ENCODE peak calls at places on chromosomes 4 and X, in eight cellular contexts. One of them, this sample, is unnamed.

GRCh38 chrX:118271770-118272169 is 74.1 kb upstream of the WDR44 start:
- DNase-seq in aorta: no peak
- DNase-seq in mucosa of descending colon: no peak
- DNase-seq in endothelial cell of umbilical vein: peak
- DNase-seq in upper lobe of left lung: no peak
- DNase-seq in cardiac muscle cell: peak
- DNase-seq in astrocyte of the spinal cord: no peak
- DNase-seq in CD4-positive, alpha-beta memory T cell: no peak
- DNase-seq in this sample: no peak

GRCh38 chr4:76430519-76431388 is 4.3 kb upstream of the SHROOM3 start:
- DNase-seq in aorta: no peak
- DNase-seq in mucosa of descending colon: no peak
- DNase-seq in endothelial cell of umbilical vein: peak
- DNase-seq in upper lobe of left lung: no peak
- DNase-seq in cardiac muscle cell: peak
- DNase-seq in astrocyte of the spinal cord: peak
- DNase-seq in CD4-positive, alpha-beta memory T cell: peak
- DNase-seq in this sample: peak

GRCh38 chr4:176788971-176789370 is 3.8 kb downstream of the VEGFC start:
- DNase-seq in aorta: no peak
- DNase-seq in mucosa of descending colon: no peak
- DNase-seq in endothelial cell of umbilical vein: no peak
- DNase-seq in upper lobe of left lung: no peak
- DNase-seq in cardiac muscle cell: no peak
- DNase-seq in astrocyte of the spinal cord: no peak
- DNase-seq in CD4-positive, alpha-beta memory T cell: no peak
- DNase-seq in this sample: no peak

GRCh38 chr4:104549736-104550135 is 55.0 kb upstream of the CXXC4 start:
- DNase-seq in aorta: no peak
- DNase-seq in mucosa of descending colon: no peak
- DNase-seq in endothelial cell of umbilical vein: no peak
- DNase-seq in upper lobe of left lung: no peak
- DNase-seq in cardiac muscle cell: no peak
- DNase-seq in astrocyte of the spinal cord: no peak
- DNase-seq in CD4-positive, alpha-beta memory T cell: no peak
- DNase-seq in this sample: no peak

GRCh38 chr4:175422331-175422730 is 389.7 kb downstream of the GPM6A start:
- DNase-seq in aorta: no peak
- DNase-seq in mucosa of descending colon: no peak
- DNase-seq in endothelial cell of umbilical vein: no peak
- DNase-seq in upper lobe of left lung: no peak
- DNase-seq in cardiac muscle cell: no peak
- DNase-seq in astrocyte of the spinal cord: peak
- DNase-seq in CD4-positive, alpha-beta memory T cell: no peak
- DNase-seq in this sample: no peak

GRCh38 chrX:55007633-55008032 is 7.5 kb downstream of the APEX2 start:
- DNase-seq in aorta: peak
- DNase-seq in mucosa of descending colon: peak
- DNase-seq in endothelial cell of umbilical vein: peak
- DNase-seq in upper lobe of left lung: no peak
- DNase-seq in cardiac muscle cell: peak
- DNase-seq in astrocyte of the spinal cord: peak
- DNase-seq in CD4-positive, alpha-beta memory T cell: no peak
- DNase-seq in this sample: peak

GRCh38 chr4:189237340-189237739 is 703.3 kb upstream of the FRG1 start:
- DNase-seq in aorta: no peak
- DNase-seq in mucosa of descending colon: no peak
- DNase-seq in endothelial cell of umbilical vein: no peak
- DNase-seq in upper lobe of left lung: peak
- DNase-seq in cardiac muscle cell: no peak
- DNase-seq in astrocyte of the spinal cord: no peak
- DNase-seq in CD4-positive, alpha-beta memory T cell: no peak
- DNase-seq in this sample: no peak

GRCh38 chr4:73978886-73979285 is 2.9 kb downstream of the PF4 start:
- DNase-seq in aorta: no peak
- DNase-seq in mucosa of descending colon: no peak
- DNase-seq in endothelial cell of umbilical vein: no peak
- DNase-seq in upper lobe of left lung: no peak
- DNase-seq in cardiac muscle cell: peak
- DNase-seq in astrocyte of the spinal cord: peak
- DNase-seq in CD4-positive, alpha-beta memory T cell: no peak
- DNase-seq in this sample: peak

GRCh38 chrX:153632612-153632980 is 14.4 kb upstream of the DUSP9 start:
- DNase-seq in aorta: no peak
- DNase-seq in mucosa of descending colon: no peak
- DNase-seq in endothelial cell of umbilical vein: no peak
- DNase-seq in upper lobe of left lung: no peak
- DNase-seq in cardiac muscle cell: no peak
- DNase-seq in astrocyte of the spinal cord: no peak
- DNase-seq in CD4-positive, alpha-beta memory T cell: no peak
- DNase-seq in this sample: no peak

GRCh38 chr4:40552536-40552935 is 77.1 kb downstream of the RBM47 start:
- DNase-seq in aorta: no peak
- DNase-seq in mucosa of descending colon: no peak
- DNase-seq in endothelial cell of umbilical vein: no peak
- DNase-seq in upper lobe of left lung: no peak
- DNase-seq in cardiac muscle cell: peak
- DNase-seq in astrocyte of the spinal cord: peak
- DNase-seq in CD4-positive, alpha-beta memory T cell: no peak
- DNase-seq in this sample: no peak

GRCh38 chrX:65451663-65452062 is 82.9 kb downstream of the LAS1L start:
- DNase-seq in aorta: no peak
- DNase-seq in mucosa of descending colon: no peak
- DNase-seq in endothelial cell of umbilical vein: peak
- DNase-seq in upper lobe of left lung: no peak
- DNase-seq in cardiac muscle cell: peak
- DNase-seq in astrocyte of the spinal cord: peak
- DNase-seq in CD4-positive, alpha-beta memory T cell: peak
- DNase-seq in this sample: peak

GRCh38 chr4:121408-122084 is 2.8 kb upstream of the ZNF718 start:
- DNase-seq in aorta: no peak
- DNase-seq in mucosa of descending colon: no peak
- DNase-seq in endothelial cell of umbilical vein: no peak
- DNase-seq in upper lobe of left lung: no peak
- DNase-seq in cardiac muscle cell: no peak
- DNase-seq in astrocyte of the spinal cord: no peak
- DNase-seq in CD4-positive, alpha-beta memory T cell: peak
- DNase-seq in this sample: no peak

GRCh38 chr4:77586953-77587383 is 18.7 kb upstream of the CXCL13 start:
- DNase-seq in aorta: no peak
- DNase-seq in mucosa of descending colon: no peak
- DNase-seq in endothelial cell of umbilical vein: no peak
- DNase-seq in upper lobe of left lung: no peak
- DNase-seq in cardiac muscle cell: peak
- DNase-seq in astrocyte of the spinal cord: no peak
- DNase-seq in CD4-positive, alpha-beta memory T cell: peak
- DNase-seq in this sample: no peak

GRCh38 chr4:107050525-107051135 is 14.5 kb upstream of the DKK2 start:
- DNase-seq in aorta: no peak
- DNase-seq in mucosa of descending colon: no peak
- DNase-seq in endothelial cell of umbilical vein: peak
- DNase-seq in upper lobe of left lung: no peak
- DNase-seq in cardiac muscle cell: no peak
- DNase-seq in astrocyte of the spinal cord: no peak
- DNase-seq in CD4-positive, alpha-beta memory T cell: no peak
- DNase-seq in this sample: peak

GRCh38 chr4:121709766-121710405 is 13.1 kb upstream of the ANXA5 start:
- DNase-seq in aorta: no peak
- DNase-seq in mucosa of descending colon: no peak
- DNase-seq in endothelial cell of umbilical vein: no peak
- DNase-seq in upper lobe of left lung: no peak
- DNase-seq in cardiac muscle cell: no peak
- DNase-seq in astrocyte of the spinal cord: no peak
- DNase-seq in CD4-positive, alpha-beta memory T cell: no peak
- DNase-seq in this sample: no peak

GRCh38 chr4:121711263-121712000 is 14.7 kb upstream of the ANXA5 start:
- DNase-seq in aorta: peak
- DNase-seq in mucosa of descending colon: peak
- DNase-seq in endothelial cell of umbilical vein: peak
- DNase-seq in upper lobe of left lung: peak
- DNase-seq in cardiac muscle cell: peak
- DNase-seq in astrocyte of the spinal cord: peak
- DNase-seq in CD4-positive, alpha-beta memory T cell: no peak
- DNase-seq in this sample: peak

GRCh38 chr4:121712783-121713182 is 16.0 kb upstream of the ANXA5 start:
- DNase-seq in aorta: no peak
- DNase-seq in mucosa of descending colon: no peak
- DNase-seq in endothelial cell of umbilical vein: no peak
- DNase-seq in upper lobe of left lung: no peak
- DNase-seq in cardiac muscle cell: no peak
- DNase-seq in astrocyte of the spinal cord: no peak
- DNase-seq in CD4-positive, alpha-beta memory T cell: no peak
- DNase-seq in this sample: no peak

GRCh38 chr4:121714548-121714947 is 17.8 kb upstream of the ANXA5 start:
- DNase-seq in aorta: no peak
- DNase-seq in mucosa of descending colon: no peak
- DNase-seq in endothelial cell of umbilical vein: peak
- DNase-seq in upper lobe of left lung: no peak
- DNase-seq in cardiac muscle cell: no peak
- DNase-seq in astrocyte of the spinal cord: no peak
- DNase-seq in CD4-positive, alpha-beta memory T cell: no peak
- DNase-seq in this sample: no peak

DNA sequence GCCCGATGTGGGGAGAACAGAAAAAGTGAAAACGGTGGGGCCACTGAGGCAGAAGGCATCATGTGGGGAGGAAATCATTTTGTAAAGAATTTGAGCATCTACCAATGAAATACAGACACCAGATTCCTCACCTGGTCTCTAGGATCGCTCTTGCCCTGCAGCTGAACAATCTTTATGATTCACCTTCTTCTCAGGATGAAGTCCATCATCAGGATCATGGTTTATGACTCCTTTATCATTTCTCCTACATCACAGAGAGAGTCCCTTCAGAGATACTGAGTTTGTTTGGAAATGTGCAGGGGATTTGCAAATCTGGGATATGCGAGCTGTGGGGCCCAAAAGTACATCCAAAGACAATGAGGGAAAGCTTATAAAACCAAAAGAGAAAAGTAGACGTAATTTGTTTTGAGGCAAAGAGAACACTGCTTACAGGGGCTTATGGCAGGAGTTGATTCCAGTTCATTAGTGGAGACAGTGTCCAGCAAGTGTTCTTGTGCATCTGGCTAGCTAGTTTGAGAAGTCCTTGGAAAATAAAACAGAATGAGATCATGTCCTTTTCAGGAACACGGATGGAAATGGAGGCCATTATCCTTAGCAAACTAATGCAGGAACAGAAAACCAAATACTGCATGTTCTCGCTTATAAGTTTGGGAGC is 15.3 kb upstream of the ANXA5 start:
- DNase-seq in aorta: no peak
- DNase-seq in mucosa of descending colon: no peak
- DNase-seq in endothelial cell of umbilical vein: no peak
- DNase-seq in upper lobe of left lung: no peak
- DNase-seq in cardiac muscle cell: no peak
- DNase-seq in astrocyte of the spinal cord: peak
- DNase-seq in CD4-positive, alpha-beta memory T cell: no peak
- DNase-seq in this sample: no peak
- H3K4me3 ChIP-seq in aorta: no peak
- H3K4me3 ChIP-seq in mucosa of descending colon: no peak
- H3K4me3 ChIP-seq in endothelial cell of umbilical vein: no peak
- H3K4me3 ChIP-seq in upper lobe of left lung: no peak
- H3K4me3 ChIP-seq in cardiac muscle cell: no peak
- H3K4me3 ChIP-seq in astrocyte of the spinal cord: no peak
- H3K4me3 ChIP-seq in CD4-positive, alpha-beta memory T cell: no peak
- H3K4me3 ChIP-seq in this sample: no peak

GRCh38 chr4:158649111-158649680 is 22.5 kb downstream of the C4orf46 start:
- DNase-seq in aorta: no peak
- DNase-seq in mucosa of descending colon: no peak
- DNase-seq in endothelial cell of umbilical vein: no peak
- DNase-seq in upper lobe of left lung: no peak
- DNase-seq in cardiac muscle cell: peak
- DNase-seq in astrocyte of the spinal cord: no peak
- DNase-seq in CD4-positive, alpha-beta memory T cell: no peak
- DNase-seq in this sample: no peak

GRCh38 chr4:158657291-158657690 is 14.4 kb downstream of the C4orf46 start:
- DNase-seq in aorta: no peak
- DNase-seq in mucosa of descending colon: no peak
- DNase-seq in endothelial cell of umbilical vein: no peak
- DNase-seq in upper lobe of left lung: peak
- DNase-seq in cardiac muscle cell: no peak
- DNase-seq in astrocyte of the spinal cord: no peak
- DNase-seq in CD4-positive, alpha-beta memory T cell: no peak
- DNase-seq in this sample: no peak

GRCh38 chr4:158656439-158656838 is 15.2 kb downstream of the C4orf46 start:
- DNase-seq in aorta: no peak
- DNase-seq in mucosa of descending colon: no peak
- DNase-seq in endothelial cell of umbilical vein: no peak
- DNase-seq in upper lobe of left lung: no peak
- DNase-seq in cardiac muscle cell: no peak
- DNase-seq in astrocyte of the spinal cord: no peak
- DNase-seq in CD4-positive, alpha-beta memory T cell: no peak
- DNase-seq in this sample: no peak

GRCh38 chr4:158652920-158653319 is 18.8 kb downstream of the C4orf46 start:
- DNase-seq in aorta: no peak
- DNase-seq in mucosa of descending colon: no peak
- DNase-seq in endothelial cell of umbilical vein: peak
- DNase-seq in upper lobe of left lung: no peak
- DNase-seq in cardiac muscle cell: no peak
- DNase-seq in astrocyte of the spinal cord: no peak
- DNase-seq in CD4-positive, alpha-beta memory T cell: no peak
- DNase-seq in this sample: peak
- H3K4me3 ChIP-seq in aorta: no peak
- H3K4me3 ChIP-seq in mucosa of descending colon: no peak
- H3K4me3 ChIP-seq in endothelial cell of umbilical vein: no peak
- H3K4me3 ChIP-seq in upper lobe of left lung: no peak
- H3K4me3 ChIP-seq in cardiac muscle cell: no peak
- H3K4me3 ChIP-seq in astrocyte of the spinal cord: no peak
- H3K4me3 ChIP-seq in CD4-positive, alpha-beta memory T cell: no peak
- H3K4me3 ChIP-seq in this sample: peak

DNA sequence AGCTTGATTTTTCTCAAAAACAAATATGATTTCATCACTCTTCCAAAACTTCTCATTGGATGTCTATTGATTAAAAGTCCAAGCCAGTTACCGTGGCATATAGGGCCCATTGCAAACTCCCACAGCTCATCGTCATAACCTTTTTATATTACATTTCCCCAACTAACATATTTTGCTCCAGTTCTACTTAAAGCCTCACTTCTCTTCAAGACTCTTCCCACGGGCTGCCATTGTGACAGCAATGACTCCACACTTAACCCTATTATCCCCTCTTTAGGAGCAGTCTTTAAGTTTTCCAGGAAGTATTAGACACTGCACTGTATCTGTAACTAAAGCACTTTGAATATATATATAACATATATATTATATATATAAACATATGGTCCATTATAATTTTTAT is 44.5 kb downstream of the DTHD1 start:
- DNase-seq in aorta: no peak
- DNase-seq in mucosa of descending colon: no peak
- DNase-seq in endothelial cell of umbilical vein: no peak
- DNase-seq in upper lobe of left lung: no peak
- DNase-seq in cardiac muscle cell: no peak
- DNase-seq in astrocyte of the spinal cord: no peak
- DNase-seq in CD4-positive, alpha-beta memory T cell: no peak
- DNase-seq in this sample: no peak
- H3K4me3 ChIP-seq in aorta: no peak
- H3K4me3 ChIP-seq in mucosa of descending colon: no peak
- H3K4me3 ChIP-seq in endothelial cell of umbilical vein: no peak
- H3K4me3 ChIP-seq in upper lobe of left lung: no peak
- H3K4me3 ChIP-seq in cardiac muscle cell: no peak
- H3K4me3 ChIP-seq in astrocyte of the spinal cord: no peak
- H3K4me3 ChIP-seq in CD4-positive, alpha-beta memory T cell: no peak
- H3K4me3 ChIP-seq in this sample: no peak

DNA sequence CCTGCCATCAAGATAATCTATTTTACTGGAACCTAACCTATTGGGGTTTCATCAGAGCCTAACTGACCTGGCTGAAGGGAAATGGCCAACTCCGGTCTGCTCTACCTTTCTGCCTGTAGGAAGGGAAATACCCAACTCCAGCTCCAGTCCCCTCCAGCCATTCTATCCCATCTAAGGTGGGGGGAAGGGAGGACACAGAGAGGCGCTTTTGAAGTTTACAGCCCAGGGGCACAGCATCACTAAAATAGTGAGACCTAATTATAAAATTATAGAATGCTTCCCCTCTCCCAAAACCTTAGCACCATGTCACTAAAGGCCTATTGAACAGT is 27.8 kb upstream of the ACSL4 start:
- DNase-seq in aorta: no peak
- DNase-seq in mucosa of descending colon: no peak
- DNase-seq in endothelial cell of umbilical vein: no peak
- DNase-seq in upper lobe of left lung: no peak
- DNase-seq in cardiac muscle cell: no peak
- DNase-seq in astrocyte of the spinal cord: no peak
- DNase-seq in CD4-positive, alpha-beta memory T cell: no peak
- DNase-seq in this sample: no peak
- H3K4me3 ChIP-seq in aorta: no peak
- H3K4me3 ChIP-seq in mucosa of descending colon: no peak
- H3K4me3 ChIP-seq in endothelial cell of umbilical vein: no peak
- H3K4me3 ChIP-seq in upper lobe of left lung: no peak
- H3K4me3 ChIP-seq in cardiac muscle cell: no peak
- H3K4me3 ChIP-seq in astrocyte of the spinal cord: no peak
- H3K4me3 ChIP-seq in CD4-positive, alpha-beta memory T cell: no peak
- H3K4me3 ChIP-seq in this sample: no peak